ENCODE peak calls at places on chromosomes 2 and 18, in seven cellular contexts. C is psoas muscle, P is K562, U is right lobe of liver, K is lung, J is A549, O is GM23338. D is an unnamed sample.

GRCh38 chr2:85511008-85511895 is 27.7 kb upstream of the MAT2A start:
- DNase-seq in C (no peak), P (no peak), U (no peak), K (no peak), J (no peak), O (no peak), D (no peak)

GRCh38 chr18:77088977-77089795 is 43.4 kb downstream of the MBP start:
- DNase-seq in C (peak; percentile 87), P (no peak), U (no peak), K (peak; percentile 77), J (no peak), O (peak; percentile 79), D (no peak)

GRCh38 chr2:215727507-215728503 is 285.5 kb downstream of the MREG start:
- DNase-seq in C (no peak), P (no peak), U (no peak), K (no peak), J (no peak), O (no peak), D (no peak)

GRCh38 chr2:225164406-225165048 is 122.3 kb upstream of the DOCK10 start:
- DNase-seq in C (no peak), P (peak; percentile 8), U (no peak), K (no peak), J (no peak), O (no peak), D (no peak)

GRCh38 chr2:85324639-85325465 is 2.9 kb downstream of the TGOLN2 start:
- DNase-seq in C (no peak), P (no peak), U (peak; percentile 82), K (no peak), J (no peak), O (no peak), D (no peak)

GRCh38 chr2:216666461-216667233 is 28.7 kb downstream of the IGFBP5 start:
- DNase-seq in C (peak; percentile 77), P (peak; percentile 75), U (peak; percentile 64), K (peak; percentile 68), J (peak; percentile 72), O (peak; percentile 89), D (peak; percentile 71)

GRCh38 chr18:73933666-73934065 is 214.0 kb downstream of the FBXO15 start:
- DNase-seq in C (no peak), P (no peak), U (no peak), K (no peak), J (no peak), O (no peak), D (no peak)

GRCh38 chr2:72778410-72778809 is 47.4 kb downstream of the EXOC6B start:
- DNase-seq in C (no peak), P (no peak), U (no peak), K (no peak), J (peak; percentile 82), O (no peak), D (no peak)

GRCh38 chr2:118224888-118225264 is 136.6 kb downstream of the INSIG2 start:
- DNase-seq in C (no peak), P (no peak), U (no peak), K (no peak), J (no peak), O (peak; percentile 72), D (no peak)

GRCh38 chr2:84417453-84417852 is 41.6 kb downstream of the SUCLG1 start:
- DNase-seq in C (no peak), P (no peak), U (no peak), K (no peak), J (no peak), O (no peak), D (no peak)

GRCh38 chr18:63439334-63439733 is 17.1 kb upstream of the VPS4B start:
- DNase-seq in C (no peak), P (peak; percentile 48), U (no peak), K (peak; percentile 38), J (peak; percentile 68), O (peak; percentile 86), D (peak; percentile 73)

GRCh38 chr2:23761638-23762037 is 165.3 kb downstream of the ATAD2B start:
- DNase-seq in C (no peak), P (peak; percentile 38), U (no peak), K (no peak), J (no peak), O (no peak), D (no peak)

GRCh38 chr2:20165677-20166509 is 59.0 kb downstream of the SDC1 start:
- DNase-seq in C (no peak), P (no peak), U (no peak), K (no peak), J (no peak), O (peak; percentile 8), D (no peak)

GRCh38 chr2:214311031-214311533 is 99.8 kb upstream of the VWC2L start:
- DNase-seq in C (no peak), P (no peak), U (no peak), K (no peak), J (peak; percentile 7), O (peak; percentile 79), D (no peak)

GRCh38 chr18:57581301-57581934 is 5.1 kb downstream of the FECH start:
- DNase-seq in C (no peak), P (no peak), U (no peak), K (no peak), J (no peak), O (no peak), D (no peak)
- H3K27ac ChIP-seq in C (no peak overlapping the region), P (no peak overlapping the region), U (no peak overlapping the region), K (no peak overlapping the region), J (no peak overlapping the region), O (no peak overlapping the region), D (no peak overlapping the region)

GRCh38 chr18:80076379-80076778 is 32.7 kb upstream of the ADNP2 start:
- DNase-seq in C (no peak), P (no peak), U (no peak), K (no peak), J (no peak), O (no peak), D (no peak)

GRCh38 chr18:80070825-80071224 is 36.6 kb downstream of the RBFA start:
- DNase-seq in C (no peak), P (no peak), U (no peak), K (no peak), J (no peak), O (peak; percentile 26), D (no peak)

GRCh38 chr18:80077873-80078272 is 31.2 kb upstream of the ADNP2 start:
- DNase-seq in C (no peak), P (no peak), U (no peak), K (no peak), J (no peak), O (no peak), D (no peak)

GRCh38 chr18:80075940-80076339 is 33.1 kb upstream of the ADNP2 start:
- DNase-seq in C (no peak), P (no peak), U (no peak), K (no peak), J (no peak), O (no peak), D (no peak)

GRCh38 chr18:80074183-80074582 is 34.9 kb upstream of the ADNP2 start:
- DNase-seq in C (no peak), P (no peak), U (no peak), K (no peak), J (no peak), O (no peak), D (no peak)
- H3K27ac ChIP-seq in C (no peak overlapping the region), P (no peak overlapping the region), U (no peak overlapping the region), K (no peak overlapping the region), J (no peak overlapping the region), O (no peak overlapping the region), D (no peak overlapping the region)

GRCh38 chr2:127386246-127386645 is 1.5 kb downstream of the MAP3K2 start:
- DNase-seq in C (no peak), P (no peak), U (no peak), K (no peak), J (no peak), O (no peak), D (no peak)
- H3K27ac ChIP-seq in C (peak overlapping the region; percentile 100), P (no peak overlapping the region), U (peak overlapping the region; percentile 99), K (no peak overlapping the region), J (peak overlapping the region; percentile 93), O (no peak overlapping the region), D (peak overlapping the region; percentile 100)

DNA sequence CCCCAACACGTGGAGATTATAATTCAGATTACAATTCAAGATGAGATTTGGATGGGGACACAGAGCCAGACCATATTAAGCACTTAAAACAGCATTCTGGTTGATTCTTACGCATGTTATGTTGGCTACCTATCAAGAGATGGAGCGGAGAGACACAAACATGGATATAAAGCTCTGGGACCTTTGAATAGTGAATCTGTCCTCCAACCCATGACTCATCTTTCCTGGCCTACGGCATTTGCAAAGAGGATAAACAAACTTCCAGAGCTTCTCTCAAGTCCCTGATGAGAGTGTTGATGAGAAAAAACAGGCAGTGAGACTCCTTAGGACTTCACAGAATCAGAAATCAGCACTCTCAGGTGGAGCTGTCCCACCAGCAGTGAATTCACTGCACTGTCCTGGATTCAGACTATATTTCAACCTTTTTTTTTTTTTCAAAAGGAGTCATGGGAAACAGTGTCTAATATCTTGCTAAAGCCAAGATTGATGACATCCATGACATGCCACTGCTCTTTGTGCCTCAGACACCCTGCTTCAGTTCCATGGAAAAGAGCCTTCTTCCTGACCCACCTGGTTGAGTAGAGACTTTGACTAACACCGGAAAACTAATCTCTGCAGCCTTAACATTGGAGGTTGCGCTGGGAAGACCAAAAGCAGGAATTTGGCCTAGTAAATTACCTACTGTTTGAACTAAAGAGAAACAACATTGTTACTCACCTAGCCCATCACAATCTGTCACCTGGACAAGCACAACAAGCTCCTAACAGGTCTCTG is 62.1 kb upstream of the NPAS2 start:
- DNase-seq in C (no peak), P (no peak), U (no peak), K (no peak), J (peak; percentile 72), O (no peak), D (no peak)
- H3K27ac ChIP-seq in C (no peak overlapping the region), P (no peak overlapping the region), U (no peak overlapping the region), K (no peak overlapping the region), J (peak overlapping the region; percentile 82), O (no peak overlapping the region), D (no peak overlapping the region)

GRCh38 chr2:69147841-69148533 is 135.0 kb downstream of the ANTXR1 start:
- DNase-seq in C (no peak), P (no peak), U (no peak), K (no peak), J (no peak), O (no peak), D (no peak)
- H3K27ac ChIP-seq in C (peak overlapping the region; percentile 4), P (no peak overlapping the region), U (no peak overlapping the region), K (peak overlapping the region; percentile 55), J (no peak overlapping the region), O (peak overlapping the region; percentile 59), D (no peak overlapping the region)

D was measured in right atrium auricular region.